ENCODE peak calls at places on chromosomes 2 and 18, in four cellular contexts. B, N, T and I are unnamed samples. For H3K4me1, the result is how much of the 10 kb centered on the place peaks cover.

GRCh38 chr18:48806551-48807261 is 144.1 kb downstream of the SMAD7 start:
- DNase-seq in T (peak), B (no peak), N (peak), I (peak)

GRCh38 chr2:126302043-126302442 is 353.9 kb upstream of the GYPC start:
- DNase-seq in B (no peak), N (no peak), T (no peak), I (no peak)

GRCh38 chr2:218400167-218400929 is 680 bp downstream of the CTDSP1 start:
- DNase-seq in T (no peak), N (peak), B (no peak), I (peak)

GRCh38 chr2:234458466-234458865 is 38.4 kb downstream of the ARL4C start:
- DNase-seq in T (no peak), B (no peak), N (no peak), I (no peak)

GRCh38 chr18:304887-305529 is 37.2 kb upstream of the THOC1 start:
- DNase-seq in N (no peak), B (peak), T (no peak), I (no peak)

GRCh38 chr18:50356036-50356945 is 18.6 kb upstream of the SKA1 start:
- DNase-seq in B (no peak), T (no peak), N (no peak), I (no peak)

GRCh38 chr2:148257276-148257675 is 236.4 kb downstream of the MBD5 start:
- DNase-seq in T (no peak), N (no peak), B (no peak), I (no peak)

GRCh38 chr2:98460573-98461560 is 16.2 kb downstream of the INPP4A start:
- DNase-seq in T (peak), B (no peak), N (peak), I (peak)

GRCh38 chr18:27728659-27729058 is 448.3 kb downstream of the CDH2 start:
- DNase-seq in T (no peak), B (peak), N (no peak), I (no peak)

GRCh38 chr2:70367722-70368323 is 66.0 kb upstream of the FAM136A start:
- DNase-seq in N (no peak), B (no peak), T (no peak), I (no peak)

GRCh38 chr2:108632748-108633147 is 86.5 kb upstream of the RANBP2 start:
- DNase-seq in N (no peak), T (no peak), B (no peak), I (no peak)

GRCh38 chr2:108637304-108637669 is 82.0 kb upstream of the RANBP2 start:
- DNase-seq in T (peak), B (no peak), N (no peak), I (peak)

GRCh38 chr2:108634591-108635160 is 84.6 kb upstream of the RANBP2 start:
- DNase-seq in B (no peak), N (no peak), T (no peak), I (no peak)

GRCh38 chr2:108633379-108633778 is 85.9 kb upstream of the RANBP2 start:
- DNase-seq in T (no peak), B (no peak), N (no peak), I (no peak)

GRCh38 chr2:108635630-108636354 is 83.5 kb upstream of the RANBP2 start:
- DNase-seq in B (no peak), T (no peak), N (no peak), I (no peak)
- H3K4me1 ChIP-seq in B (under half), T (half or more), N (under half), I (under half)

DNA sequence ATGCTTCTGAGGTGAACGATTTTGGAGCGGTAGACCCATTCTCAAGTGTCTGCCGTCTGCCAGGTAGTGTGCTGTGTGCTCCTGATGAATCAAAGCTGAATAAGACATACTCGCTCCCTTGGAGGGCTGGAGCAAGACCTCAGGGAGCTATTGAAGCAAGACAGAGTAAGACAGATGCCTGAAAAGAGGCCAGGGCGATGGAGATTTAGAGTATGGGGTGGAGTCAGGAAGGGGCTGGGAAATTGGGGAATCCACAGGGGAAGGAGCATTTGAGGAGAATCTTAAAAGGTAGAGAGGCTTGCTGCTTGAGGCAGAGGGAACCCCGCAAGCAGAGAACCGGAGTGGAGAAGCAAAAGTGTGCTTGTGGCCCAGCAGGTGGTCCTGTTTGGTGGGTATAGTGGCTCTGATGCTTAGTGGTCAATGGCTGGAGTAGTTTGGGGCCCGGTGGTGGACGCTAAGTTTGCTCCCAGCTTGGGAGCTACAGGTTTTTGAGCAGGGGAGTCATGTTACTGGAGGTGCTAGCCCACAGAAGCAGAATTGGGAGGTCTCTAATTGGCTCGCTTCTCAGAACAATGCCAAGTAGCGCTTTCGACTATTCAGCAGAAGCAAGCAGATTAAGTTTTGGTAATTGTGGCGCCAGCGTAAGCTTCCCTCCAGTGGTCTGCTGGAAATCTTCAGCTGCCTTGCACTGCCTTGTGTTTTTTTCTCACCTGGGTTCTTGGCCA is 2.0 kb downstream of the CNNM4 start:
- DNase-seq in N (no peak), B (peak), T (no peak), I (no peak)
- H3K4me1 ChIP-seq in N (under half), B (half or more), T (half or more), I (under half)

GRCh38 chr2:144941743-144942488 is 422.0 kb upstream of the ZEB2 start:
- DNase-seq in T (no peak), N (no peak), B (no peak), I (no peak)
- H3K4me1 ChIP-seq in T (under half), N (under half), B (half or more), I (under half)

GRCh38 chr2:238817382-238817781 is 30.5 kb upstream of the TWIST2 start:
- DNase-seq in T (no peak), N (no peak), B (no peak), I (no peak)

GRCh38 chr2:238816296-238816695 is 31.6 kb upstream of the TWIST2 start:
- DNase-seq in B (no peak), T (no peak), N (no peak), I (no peak)

GRCh38 chr2:238818576-238818975 is 29.3 kb upstream of the TWIST2 start:
- DNase-seq in B (no peak), T (no peak), N (no peak), I (no peak)

GRCh38 chr2:238820197-238820596 is 27.7 kb upstream of the TWIST2 start:
- DNase-seq in B (no peak), T (no peak), N (no peak), I (no peak)

DNA sequence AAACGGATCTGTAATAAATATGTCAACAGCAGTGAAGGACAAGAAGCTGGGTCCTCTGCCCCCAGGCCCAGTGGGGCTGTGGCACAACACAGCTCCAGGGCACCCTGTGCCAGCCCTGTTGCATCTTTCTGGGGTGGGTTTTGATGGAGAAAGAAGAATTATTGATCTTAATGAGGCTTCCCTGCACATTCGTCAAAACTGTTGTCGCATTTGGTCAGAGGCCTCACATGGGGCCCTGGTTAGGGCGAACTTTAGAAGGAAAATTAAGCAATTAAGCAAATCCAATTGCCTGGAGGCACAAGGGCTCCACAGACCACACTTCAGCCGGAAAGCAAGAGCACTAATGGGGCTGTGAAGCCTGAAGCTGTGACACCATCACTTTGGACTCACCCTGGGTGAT is 30.0 kb upstream of the TWIST2 start:
- DNase-seq in B (no peak), N (no peak), T (no peak), I (no peak)
- H3K4me1 ChIP-seq in B (under half), N (under half), T (under half), I (under half)

DNA sequence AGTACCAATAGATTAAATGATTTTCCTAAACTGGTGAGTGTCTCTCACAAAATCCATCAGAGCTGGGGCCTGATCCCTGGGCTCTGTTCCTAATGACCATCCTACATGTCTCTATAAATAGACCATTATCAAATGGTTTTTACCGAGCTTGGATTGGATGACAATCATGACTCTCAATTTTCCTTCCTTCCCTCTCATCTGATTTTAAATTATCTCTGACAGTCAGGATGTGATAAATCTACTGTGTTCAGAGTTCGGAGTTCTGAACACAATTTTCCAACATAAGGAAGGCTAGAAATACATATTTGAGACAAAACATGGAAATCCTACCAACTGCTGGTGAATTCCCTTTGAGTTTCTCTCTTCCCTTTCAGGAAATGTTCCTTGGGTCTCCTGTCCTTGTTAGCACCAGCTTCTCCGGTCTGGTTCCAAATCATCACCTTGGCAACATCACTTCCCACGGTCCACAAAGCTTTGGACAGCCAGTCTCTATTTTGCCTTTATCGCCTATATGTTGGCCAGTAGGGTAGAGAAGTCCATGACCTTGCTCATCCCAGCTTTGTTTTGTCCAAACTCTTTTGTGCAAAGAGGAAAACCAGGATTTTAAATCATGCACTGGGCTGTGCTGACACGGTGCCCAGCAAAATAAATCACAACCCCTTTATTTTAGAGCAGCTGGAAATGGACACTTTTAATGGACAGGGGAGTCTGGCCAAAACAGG is 139.6 kb upstream of the ITGA6 start:
- DNase-seq in T (no peak), N (no peak), B (no peak), I (no peak)
- H3K4me1 ChIP-seq in T (under half), N (under half), B (under half), I (under half)

DNA sequence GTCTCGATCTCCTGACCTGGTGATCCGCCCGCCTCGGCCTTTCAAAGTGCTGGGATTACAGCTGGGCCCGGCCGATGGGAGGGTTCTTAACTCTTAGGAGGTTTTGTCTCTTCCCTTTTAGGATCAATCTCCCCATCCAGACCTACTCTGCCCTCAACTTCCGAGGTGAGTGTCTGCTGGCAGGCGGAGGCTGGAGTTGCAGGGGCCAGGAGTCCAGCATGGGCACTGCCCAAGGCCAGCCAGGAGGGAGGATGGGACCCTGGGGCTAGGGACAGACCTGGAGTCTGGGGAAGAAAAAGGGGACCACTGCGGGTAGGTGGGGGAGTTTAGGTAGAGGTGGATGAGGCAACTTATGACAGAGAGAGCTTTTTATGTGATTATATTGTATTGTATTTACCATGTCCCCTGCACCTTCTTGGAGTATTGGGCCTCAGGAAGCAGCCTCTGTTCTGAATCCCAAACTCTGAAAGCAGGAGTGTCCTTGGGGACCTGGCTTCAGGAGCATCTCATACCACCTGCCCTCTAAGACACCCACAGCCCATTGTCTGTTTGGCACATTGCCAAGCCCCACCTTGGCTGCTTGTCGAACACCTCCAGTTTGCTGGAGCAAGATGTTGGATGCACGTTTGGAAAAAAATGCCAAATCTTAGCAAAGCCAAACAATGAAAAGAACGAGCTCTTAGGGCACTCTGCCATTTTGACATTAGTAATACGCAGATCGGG is 5.6 kb downstream of the DES start:
- DNase-seq in B (no peak), T (no peak), N (no peak), I (no peak)
- H3K4me1 ChIP-seq in B (under half), T (under half), N (under half), I (under half)

DNA sequence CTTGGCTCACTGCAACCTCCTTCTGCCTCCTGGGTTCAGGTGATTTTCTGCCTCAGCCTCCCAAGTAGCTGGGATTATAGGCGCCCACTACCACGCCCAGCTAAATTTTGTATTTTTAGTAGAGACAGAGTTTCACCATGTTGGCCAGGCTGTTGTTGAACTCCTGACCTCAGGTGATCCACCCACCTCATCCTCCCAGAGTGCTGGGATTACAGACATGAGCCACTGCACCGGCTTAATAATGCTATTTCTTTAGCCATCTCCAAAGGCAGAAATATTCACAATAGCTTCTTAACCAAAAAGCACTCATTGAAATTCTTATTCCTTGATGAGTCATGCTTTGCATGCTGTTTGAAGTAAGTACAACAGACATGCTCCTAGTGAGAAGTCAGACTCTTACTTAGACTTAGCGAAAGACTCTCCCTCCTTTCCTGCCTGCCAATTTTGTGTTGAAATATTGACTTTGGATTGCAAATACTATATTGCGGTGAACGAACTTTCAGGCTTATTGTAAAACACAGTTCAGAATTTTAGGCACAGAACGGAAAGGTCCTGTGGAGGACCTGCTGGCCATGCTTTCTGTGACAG is 4.4 kb downstream of the ACTR3 start:
- DNase-seq in T (no peak), N (no peak), B (peak), I (no peak)
- H3K4me1 ChIP-seq in T (half or more), N (under half), B (half or more), I (under half)

DNA sequence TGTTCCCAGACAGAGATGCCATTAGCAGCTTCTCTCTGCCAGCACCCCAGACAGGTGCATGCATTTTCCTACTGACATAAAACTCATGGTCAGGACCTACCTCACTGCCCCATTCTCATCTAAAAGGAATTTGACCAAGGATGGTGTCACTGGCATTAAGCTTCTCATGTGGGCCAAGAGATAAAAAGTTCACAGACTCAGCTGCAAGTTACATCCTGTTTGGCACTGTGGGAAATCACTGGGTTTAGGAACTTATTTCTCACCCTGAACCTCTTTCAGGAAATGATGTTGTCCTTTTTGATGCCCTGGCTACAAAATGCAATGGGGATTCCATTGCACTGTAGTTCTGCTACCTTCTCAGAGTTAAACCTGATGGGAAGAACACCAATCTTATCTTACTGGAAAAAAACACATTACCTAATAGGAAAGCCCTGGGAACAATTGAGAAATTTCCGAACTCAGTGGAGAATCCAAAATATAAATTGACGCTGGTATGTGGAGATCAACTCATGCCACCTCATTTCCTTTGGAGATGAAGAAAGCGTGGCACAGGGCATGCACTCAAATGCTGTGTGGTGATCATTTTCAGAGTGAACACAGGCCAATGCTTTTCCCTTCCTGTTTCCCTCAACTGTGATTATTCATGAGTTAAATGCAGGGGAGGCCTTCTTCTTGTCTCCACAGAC is 252.0 kb upstream of the COPS8 start:
- DNase-seq in T (no peak), N (no peak), B (peak), I (no peak)
- H3K4me1 ChIP-seq in T (under half), N (under half), B (under half), I (under half)

GRCh38 chr2:216109962-216110614 is 940 bp downstream of the XRCC5 start:
- DNase-seq in N (no peak), B (peak), T (no peak), I (no peak)
- H3K4me1 ChIP-seq in N (under half), B (under half), T (under half), I (under half)